ENCODE peak calls at places on chromosomes 13 and 19, in four cellular contexts. One of them, this sample, is unnamed.

GRCh38 chr13:101529419-101529818 is 76.9 kb downstream of the ITGBL1 start:
- DNase-seq in GM03348: no peak
- DNase-seq in fibroblast of mammary gland: peak
- DNase-seq in brain microvascular endothelial cell: peak
- DNase-seq in this sample: peak

GRCh38 chr19:43439183-43440063 is 24.7 kb downstream of the TEX101 start:
- DNase-seq in GM03348: peak
- DNase-seq in fibroblast of mammary gland: peak
- DNase-seq in brain microvascular endothelial cell: no peak
- DNase-seq in this sample: peak

GRCh38 chr13:45683701-45684100 is 18.4 kb upstream of the CBY2 start:
- DNase-seq in GM03348: no peak
- DNase-seq in fibroblast of mammary gland: no peak
- DNase-seq in brain microvascular endothelial cell: no peak
- DNase-seq in this sample: no peak

GRCh38 chr13:60448907-60449510 is 52.0 kb downstream of the TDRD3 start:
- DNase-seq in GM03348: peak
- DNase-seq in fibroblast of mammary gland: peak
- DNase-seq in brain microvascular endothelial cell: peak
- DNase-seq in this sample: no peak

GRCh38 chr13:112716841-112717520 is 27.1 kb downstream of the ATP11A start:
- DNase-seq in GM03348: no peak
- DNase-seq in fibroblast of mammary gland: no peak
- DNase-seq in brain microvascular endothelial cell: no peak
- DNase-seq in this sample: no peak

GRCh38 chr13:102848956-102849355 is 3.1 kb downstream of the ERCC5 start:
- DNase-seq in GM03348: no peak
- DNase-seq in fibroblast of mammary gland: no peak
- DNase-seq in brain microvascular endothelial cell: no peak
- DNase-seq in this sample: no peak

GRCh38 chr13:104357174-104357573 is 1291.0 kb upstream of the SLC10A2 start:
- DNase-seq in GM03348: no peak
- DNase-seq in fibroblast of mammary gland: no peak
- DNase-seq in brain microvascular endothelial cell: no peak
- DNase-seq in this sample: no peak

GRCh38 chr13:20264271-20265018 is 32.3 kb upstream of the GJB6 start:
- DNase-seq in GM03348: no peak
- DNase-seq in fibroblast of mammary gland: no peak
- DNase-seq in brain microvascular endothelial cell: no peak
- DNase-seq in this sample: no peak

GRCh38 chr13:40982772-40983171 is 36.3 kb downstream of the ELF1 start:
- DNase-seq in GM03348: no peak
- DNase-seq in fibroblast of mammary gland: peak
- DNase-seq in brain microvascular endothelial cell: peak
- DNase-seq in this sample: no peak

This sample was measured in MG63.